ENCODE peak calls at places on chromosomes 6 and 20, in nine cellular contexts. P is naive thymus-derived CD8-positive, alpha-beta T cell; G is psoas muscle; K is NAMALWA; S is SJSA1; W is GM13976; X is cardiac fibroblast; B is stomach; A is caudate nucleus. R is an unnamed sample.

GRCh38 chr6:20413826-20414225 is 12.1 kb downstream of the E2F3 start:
- DNase-seq in P (no peak), G (no peak), K (no peak), S (no peak), W (no peak), X (no peak), B (no peak), A (no peak), R (no peak)

GRCh38 chr20:49400904-49401303 is 81.6 kb downstream of the KCNB1 start:
- DNase-seq in P (no peak), G (no peak), K (no peak), S (peak), W (no peak), X (peak), B (no peak), A (no peak), R (no peak)

GRCh38 chr6:3205913-3206312 is 21.5 kb downstream of the TUBB2B start:
- DNase-seq in P (no peak), G (no peak), K (no peak), S (no peak), W (no peak), X (peak), B (no peak), A (no peak), R (no peak)

GRCh38 chr20:62266340-62266739 is 28.0 kb downstream of the OSBPL2 start:
- DNase-seq in P (no peak), G (no peak), K (peak), S (no peak), W (no peak), X (no peak), B (no peak), A (no peak), R (no peak)

GRCh38 chr6:44052419-44053011 is 74.7 kb downstream of the MRPL14 start:
- DNase-seq in P (no peak), G (peak), K (no peak), S (no peak), W (no peak), X (peak), B (no peak), A (no peak), R (peak)

GRCh38 chr20:51562334-51563140 is 20.0 kb upstream of the NFATC2 start:
- DNase-seq in P (no peak), G (peak), K (no peak), S (peak), W (peak), X (peak), B (peak), A (peak), R (peak)

GRCh38 chr6:21382821-21383455 is 210.6 kb upstream of the SOX4 start:
- DNase-seq in P (no peak), G (no peak), K (no peak), S (no peak), W (no peak), X (no peak), B (no peak), A (no peak), R (no peak)

GRCh38 chr6:40848038-40848437 is 191.0 kb downstream of the UNC5CL start:
- DNase-seq in P (no peak), G (no peak), K (no peak), S (no peak), W (no peak), X (no peak), B (no peak), A (no peak), R (no peak)

GRCh38 chr6:47161176-47161687 is 119.1 kb upstream of the ADGRF1 start:
- DNase-seq in P (no peak), G (no peak), K (no peak), S (no peak), W (no peak), X (peak), B (no peak), A (no peak), R (peak)

GRCh38 chr20:54345301-54345724 is 130.1 kb upstream of the DOK5 start:
- DNase-seq in P (no peak), G (no peak), K (no peak), S (peak), W (no peak), X (peak), B (no peak), A (no peak), R (peak)

GRCh38 chr6:42339991-42340401 is 111.7 kb downstream of the TRERF1 start:
- DNase-seq in P (no peak), G (no peak), K (no peak), S (peak), W (peak), X (no peak), B (no peak), A (no peak), R (no peak)

GRCh38 chr20:57346477-57346876 is 4.6 kb upstream of the RAE1 start:
- DNase-seq in P (peak), G (peak), K (peak), S (peak), W (peak), X (peak), B (peak), A (peak), R (peak)

GRCh38 chr6:131574133-131574532 is 1.1 kb downstream of the ARG1 start:
- DNase-seq in P (no peak), G (no peak), K (no peak), S (no peak), W (no peak), X (no peak), B (no peak), A (no peak), R (no peak)

GRCh38 chr20:21262812-21263211 is 40.3 kb upstream of the XRN2 start:
- DNase-seq in P (no peak), G (no peak), K (no peak), S (no peak), W (no peak), X (no peak), B (no peak), A (no peak), R (no peak)

GRCh38 chr6:52394251-52394666 is 25.9 kb upstream of the EFHC1 start:
- DNase-seq in P (no peak), G (no peak), K (no peak), S (no peak), W (no peak), X (no peak), B (no peak), A (no peak), R (no peak)

GRCh38 chr20:7199867-7200266 is 432.4 kb downstream of the BMP2 start:
- DNase-seq in P (no peak), G (no peak), K (no peak), S (no peak), W (no peak), X (no peak), B (no peak), A (no peak), R (no peak)

GRCh38 chr6:84728602-84729001 is 35.8 kb downstream of the TBX18 start:
- DNase-seq in P (no peak), G (no peak), K (peak), S (peak), W (no peak), X (peak), B (no peak), A (no peak), R (peak)

GRCh38 chr20:13221673-13222318 is 722 bp downstream of the ISM1 start:
- DNase-seq in P (peak), G (peak), K (no peak), S (peak), W (peak), X (peak), B (no peak), A (peak), R (peak)

GRCh38 chr6:4460595-4461475 is 315.4 kb upstream of the CDYL start:
- DNase-seq in P (no peak), G (peak), K (no peak), S (no peak), W (no peak), X (peak), B (peak), A (peak), R (no peak)

GRCh38 chr6:134352786-134353480 is 35.0 kb upstream of the SGK1 start:
- DNase-seq in P (no peak), G (no peak), K (no peak), S (peak), W (no peak), X (peak), B (no peak), A (no peak), R (no peak)

GRCh38 chr6:43074847-43075741 is 1.0 kb upstream of the PTK7 start:
- DNase-seq in P (no peak), G (no peak), K (no peak), S (no peak), W (no peak), X (peak), B (no peak), A (no peak), R (no peak)

GRCh38 chr6:35202066-35202546 is 11.7 kb upstream of the SCUBE3 start:
- DNase-seq in P (no peak), G (no peak), K (no peak), S (peak), W (no peak), X (no peak), B (no peak), A (no peak), R (no peak)

GRCh38 chr6:108951351-108951953 is 103.2 kb downstream of the ARMC2 start:
- DNase-seq in P (no peak), G (no peak), K (no peak), S (no peak), W (no peak), X (peak), B (no peak), A (no peak), R (no peak)

GRCh38 chr6:41630069-41630468 is 8.2 kb upstream of the MDFI start:
- DNase-seq in P (no peak), G (no peak), K (no peak), S (no peak), W (no peak), X (no peak), B (no peak), A (no peak), R (no peak)

GRCh38 chr20:36483919-36484808 is 57.2 kb upstream of the MYL9 start:
- DNase-seq in P (no peak), G (peak), K (no peak), S (peak), W (no peak), X (no peak), B (peak), A (no peak), R (no peak)

R was measured in ACHN.